ENCODE peak calls at places on chromosomes 7 and 10, in four cellular contexts. L is upper lobe of right lung; D is central memory CD4-positive, alpha-beta T cell; J is osteoblast. H is an unnamed sample.
A peak's percentile ranks its signal among the peaks of the same experiment; 100 is the strongest.

GRCh38 chr10:28796606-28797512 is 119.5 kb downstream of the BAMBI start:
- DNase-seq in L (no peak), D (no peak), J (peak; percentile 68), H (no peak)

GRCh38 chr7:2807846-2808772 is 36.0 kb downstream of the GNA12 start:
- DNase-seq in L (peak; percentile 49), D (no peak), J (no peak), H (no peak)

GRCh38 chr10:12929381-12929780 is 72.1 kb downstream of the CCDC3 start:
- DNase-seq in L (no peak), D (no peak), J (no peak), H (no peak)

GRCh38 chr10:20327954-20328353 is 511.7 kb downstream of the PLXDC2 start:
- DNase-seq in L (no peak), D (no peak), J (no peak), H (no peak)

GRCh38 chr7:132435016-132435990 is 141.0 kb downstream of the PLXNA4 start:
- DNase-seq in L (no peak), D (peak; percentile 25), J (no peak), H (no peak)

GRCh38 chr10:3907514-3907913 is 122.5 kb upstream of the KLF6 start:
- DNase-seq in L (no peak), D (no peak), J (no peak), H (no peak)

GRCh38 chr7:105678811-105679495 is 97.7 kb upstream of the EFCAB10 start:
- DNase-seq in L (peak; percentile 82), D (no peak), J (no peak), H (no peak)

GRCh38 chr7:13198036-13198435 is 510.6 kb downstream of the ARL4A start:
- DNase-seq in L (no peak), D (no peak), J (no peak), H (no peak)

GRCh38 chr7:65448824-65449504 is 75.3 kb downstream of the ZNF92 start:
- DNase-seq in L (no peak), D (no peak), J (peak; percentile 73), H (no peak)